ENCODE peak calls at places on chromosomes 12 and 14, in ten cellular contexts. One of them, this sample, is unnamed.

GRCh38 chr12:104903648-104904423 is 54.3 kb downstream of the SLC41A2 start:
- DNase-seq in lower lobe of right lung: no peak
- DNase-seq in OCI-M1: no peak
- DNase-seq in NT2/D1: no peak
- DNase-seq in activated CD4-positive, alpha-beta T cell treated with anti-CD3 and anti-CD28 coated beads, Interleukin-2, amount 10 ng/mL, durations not matched to agents 7 days and 5 days: no peak
- DNase-seq in stimulated activated CD4-positive, alpha-beta T cell treated with anti-CD3 and anti-CD28 coated beads, TNF-alpha, amount 100 ng/mL, for 24 hours: no peak
- DNase-seq in left colon: no peak
- DNase-seq in Panc1: no peak
- DNase-seq in HEK293T: no peak
- DNase-seq in fibroblast of pulmonary artery: peak
- DNase-seq in this sample: no peak

GRCh38 chr12:3116106-3116898 is 39.1 kb downstream of the TSPAN9 start:
- DNase-seq in lower lobe of right lung: no peak
- DNase-seq in OCI-M1: no peak
- DNase-seq in NT2/D1: no peak
- DNase-seq in activated CD4-positive, alpha-beta T cell treated with anti-CD3 and anti-CD28 coated beads, Interleukin-2, amount 10 ng/mL, durations not matched to agents 7 days and 5 days: no peak
- DNase-seq in stimulated activated CD4-positive, alpha-beta T cell treated with anti-CD3 and anti-CD28 coated beads, TNF-alpha, amount 100 ng/mL, for 24 hours: no peak
- DNase-seq in left colon: no peak
- DNase-seq in Panc1: no peak
- DNase-seq in HEK293T: no peak
- DNase-seq in fibroblast of pulmonary artery: no peak
- DNase-seq in this sample: no peak

GRCh38 chr14:50775357-50775756 is 55.6 kb downstream of the NIN start:
- DNase-seq in lower lobe of right lung: no peak
- DNase-seq in OCI-M1: no peak
- DNase-seq in NT2/D1: no peak
- DNase-seq in activated CD4-positive, alpha-beta T cell treated with anti-CD3 and anti-CD28 coated beads, Interleukin-2, amount 10 ng/mL, durations not matched to agents 7 days and 5 days: no peak
- DNase-seq in stimulated activated CD4-positive, alpha-beta T cell treated with anti-CD3 and anti-CD28 coated beads, TNF-alpha, amount 100 ng/mL, for 24 hours: no peak
- DNase-seq in left colon: no peak
- DNase-seq in Panc1: no peak
- DNase-seq in HEK293T: no peak
- DNase-seq in fibroblast of pulmonary artery: peak
- DNase-seq in this sample: no peak

GRCh38 chr14:95895720-95896119 is 19.1 kb downstream of the TUNAR start:
- DNase-seq in lower lobe of right lung: no peak
- DNase-seq in OCI-M1: peak
- DNase-seq in NT2/D1: no peak
- DNase-seq in activated CD4-positive, alpha-beta T cell treated with anti-CD3 and anti-CD28 coated beads, Interleukin-2, amount 10 ng/mL, durations not matched to agents 7 days and 5 days: peak
- DNase-seq in stimulated activated CD4-positive, alpha-beta T cell treated with anti-CD3 and anti-CD28 coated beads, TNF-alpha, amount 100 ng/mL, for 24 hours: peak
- DNase-seq in left colon: no peak
- DNase-seq in Panc1: no peak
- DNase-seq in HEK293T: peak
- DNase-seq in fibroblast of pulmonary artery: no peak
- DNase-seq in this sample: peak

GRCh38 chr14:104830781-104831180 is 29.9 kb downstream of the ZBTB42 start:
- DNase-seq in lower lobe of right lung: no peak
- DNase-seq in OCI-M1: no peak
- DNase-seq in NT2/D1: no peak
- DNase-seq in activated CD4-positive, alpha-beta T cell treated with anti-CD3 and anti-CD28 coated beads, Interleukin-2, amount 10 ng/mL, durations not matched to agents 7 days and 5 days: no peak
- DNase-seq in stimulated activated CD4-positive, alpha-beta T cell treated with anti-CD3 and anti-CD28 coated beads, TNF-alpha, amount 100 ng/mL, for 24 hours: no peak
- DNase-seq in left colon: peak
- DNase-seq in Panc1: no peak
- DNase-seq in HEK293T: no peak
- DNase-seq in fibroblast of pulmonary artery: no peak
- DNase-seq in this sample: no peak

GRCh38 chr12:62098131-62098530 is 162.1 kb upstream of the USP15 start:
- DNase-seq in lower lobe of right lung: no peak
- DNase-seq in OCI-M1: no peak
- DNase-seq in NT2/D1: no peak
- DNase-seq in activated CD4-positive, alpha-beta T cell treated with anti-CD3 and anti-CD28 coated beads, Interleukin-2, amount 10 ng/mL, durations not matched to agents 7 days and 5 days: no peak
- DNase-seq in stimulated activated CD4-positive, alpha-beta T cell treated with anti-CD3 and anti-CD28 coated beads, TNF-alpha, amount 100 ng/mL, for 24 hours: no peak
- DNase-seq in left colon: no peak
- DNase-seq in Panc1: no peak
- DNase-seq in HEK293T: no peak
- DNase-seq in fibroblast of pulmonary artery: no peak
- DNase-seq in this sample: no peak

GRCh38 chr12:38934696-38935095 is 29.3 kb upstream of the CPNE8 start:
- DNase-seq in lower lobe of right lung: no peak
- DNase-seq in OCI-M1: peak
- DNase-seq in NT2/D1: no peak
- DNase-seq in activated CD4-positive, alpha-beta T cell treated with anti-CD3 and anti-CD28 coated beads, Interleukin-2, amount 10 ng/mL, durations not matched to agents 7 days and 5 days: no peak
- DNase-seq in stimulated activated CD4-positive, alpha-beta T cell treated with anti-CD3 and anti-CD28 coated beads, TNF-alpha, amount 100 ng/mL, for 24 hours: no peak
- DNase-seq in left colon: no peak
- DNase-seq in Panc1: no peak
- DNase-seq in HEK293T: no peak
- DNase-seq in fibroblast of pulmonary artery: no peak
- DNase-seq in this sample: no peak

GRCh38 chr12:15732341-15733061 is 56.7 kb downstream of the EPS8 start:
- DNase-seq in lower lobe of right lung: no peak
- DNase-seq in OCI-M1: no peak
- DNase-seq in NT2/D1: no peak
- DNase-seq in activated CD4-positive, alpha-beta T cell treated with anti-CD3 and anti-CD28 coated beads, Interleukin-2, amount 10 ng/mL, durations not matched to agents 7 days and 5 days: no peak
- DNase-seq in stimulated activated CD4-positive, alpha-beta T cell treated with anti-CD3 and anti-CD28 coated beads, TNF-alpha, amount 100 ng/mL, for 24 hours: no peak
- DNase-seq in left colon: no peak
- DNase-seq in Panc1: no peak
- DNase-seq in HEK293T: no peak
- DNase-seq in fibroblast of pulmonary artery: peak
- DNase-seq in this sample: no peak

GRCh38 chr14:74563233-74563585 is 48.8 kb downstream of the LTBP2 start:
- DNase-seq in lower lobe of right lung: no peak
- DNase-seq in OCI-M1: no peak
- DNase-seq in NT2/D1: no peak
- DNase-seq in activated CD4-positive, alpha-beta T cell treated with anti-CD3 and anti-CD28 coated beads, Interleukin-2, amount 10 ng/mL, durations not matched to agents 7 days and 5 days: no peak
- DNase-seq in stimulated activated CD4-positive, alpha-beta T cell treated with anti-CD3 and anti-CD28 coated beads, TNF-alpha, amount 100 ng/mL, for 24 hours: no peak
- DNase-seq in left colon: no peak
- DNase-seq in Panc1: no peak
- DNase-seq in HEK293T: no peak
- DNase-seq in fibroblast of pulmonary artery: peak
- DNase-seq in this sample: no peak

GRCh38 chr14:51333901-51334432 is 93.9 kb downstream of the TMX1 start:
- DNase-seq in lower lobe of right lung: no peak
- DNase-seq in OCI-M1: no peak
- DNase-seq in NT2/D1: no peak
- DNase-seq in activated CD4-positive, alpha-beta T cell treated with anti-CD3 and anti-CD28 coated beads, Interleukin-2, amount 10 ng/mL, durations not matched to agents 7 days and 5 days: no peak
- DNase-seq in stimulated activated CD4-positive, alpha-beta T cell treated with anti-CD3 and anti-CD28 coated beads, TNF-alpha, amount 100 ng/mL, for 24 hours: no peak
- DNase-seq in left colon: no peak
- DNase-seq in Panc1: no peak
- DNase-seq in HEK293T: no peak
- DNase-seq in fibroblast of pulmonary artery: no peak
- DNase-seq in this sample: no peak

GRCh38 chr12:101792046-101792931 is 38.5 kb downstream of the GNPTAB start:
- DNase-seq in lower lobe of right lung: no peak
- DNase-seq in OCI-M1: peak
- DNase-seq in NT2/D1: no peak
- DNase-seq in activated CD4-positive, alpha-beta T cell treated with anti-CD3 and anti-CD28 coated beads, Interleukin-2, amount 10 ng/mL, durations not matched to agents 7 days and 5 days: no peak
- DNase-seq in stimulated activated CD4-positive, alpha-beta T cell treated with anti-CD3 and anti-CD28 coated beads, TNF-alpha, amount 100 ng/mL, for 24 hours: no peak
- DNase-seq in left colon: no peak
- DNase-seq in Panc1: no peak
- DNase-seq in HEK293T: no peak
- DNase-seq in fibroblast of pulmonary artery: no peak
- DNase-seq in this sample: no peak

GRCh38 chr14:100025111-100025510 is 40.1 kb upstream of the EVL start:
- DNase-seq in lower lobe of right lung: peak
- DNase-seq in OCI-M1: peak
- DNase-seq in NT2/D1: no peak
- DNase-seq in activated CD4-positive, alpha-beta T cell treated with anti-CD3 and anti-CD28 coated beads, Interleukin-2, amount 10 ng/mL, durations not matched to agents 7 days and 5 days: peak
- DNase-seq in stimulated activated CD4-positive, alpha-beta T cell treated with anti-CD3 and anti-CD28 coated beads, TNF-alpha, amount 100 ng/mL, for 24 hours: peak
- DNase-seq in left colon: no peak
- DNase-seq in Panc1: no peak
- DNase-seq in HEK293T: peak
- DNase-seq in fibroblast of pulmonary artery: peak
- DNase-seq in this sample: peak

GRCh38 chr12:10753066-10753465 is 29.9 kb upstream of the YBX3 start:
- DNase-seq in lower lobe of right lung: no peak
- DNase-seq in OCI-M1: no peak
- DNase-seq in NT2/D1: no peak
- DNase-seq in activated CD4-positive, alpha-beta T cell treated with anti-CD3 and anti-CD28 coated beads, Interleukin-2, amount 10 ng/mL, durations not matched to agents 7 days and 5 days: no peak
- DNase-seq in stimulated activated CD4-positive, alpha-beta T cell treated with anti-CD3 and anti-CD28 coated beads, TNF-alpha, amount 100 ng/mL, for 24 hours: no peak
- DNase-seq in left colon: no peak
- DNase-seq in Panc1: no peak
- DNase-seq in HEK293T: no peak
- DNase-seq in fibroblast of pulmonary artery: peak
- DNase-seq in this sample: no peak

GRCh38 chr12:118429703-118430383 is 53.5 kb downstream of the SUDS3 start:
- DNase-seq in lower lobe of right lung: peak
- DNase-seq in OCI-M1: no peak
- DNase-seq in NT2/D1: no peak
- DNase-seq in activated CD4-positive, alpha-beta T cell treated with anti-CD3 and anti-CD28 coated beads, Interleukin-2, amount 10 ng/mL, durations not matched to agents 7 days and 5 days: no peak
- DNase-seq in stimulated activated CD4-positive, alpha-beta T cell treated with anti-CD3 and anti-CD28 coated beads, TNF-alpha, amount 100 ng/mL, for 24 hours: no peak
- DNase-seq in left colon: peak
- DNase-seq in Panc1: no peak
- DNase-seq in HEK293T: no peak
- DNase-seq in fibroblast of pulmonary artery: no peak
- DNase-seq in this sample: peak

GRCh38 chr12:50749459-50749882 is 14.4 kb upstream of the ATF1 start:
- DNase-seq in lower lobe of right lung: no peak
- DNase-seq in OCI-M1: peak
- DNase-seq in NT2/D1: no peak
- DNase-seq in activated CD4-positive, alpha-beta T cell treated with anti-CD3 and anti-CD28 coated beads, Interleukin-2, amount 10 ng/mL, durations not matched to agents 7 days and 5 days: no peak
- DNase-seq in stimulated activated CD4-positive, alpha-beta T cell treated with anti-CD3 and anti-CD28 coated beads, TNF-alpha, amount 100 ng/mL, for 24 hours: no peak
- DNase-seq in left colon: no peak
- DNase-seq in Panc1: no peak
- DNase-seq in HEK293T: no peak
- DNase-seq in fibroblast of pulmonary artery: no peak
- DNase-seq in this sample: no peak

GRCh38 chr12:74963304-74963703 is 246.3 kb downstream of the KCNC2 start:
- DNase-seq in lower lobe of right lung: no peak
- DNase-seq in OCI-M1: no peak
- DNase-seq in NT2/D1: no peak
- DNase-seq in activated CD4-positive, alpha-beta T cell treated with anti-CD3 and anti-CD28 coated beads, Interleukin-2, amount 10 ng/mL, durations not matched to agents 7 days and 5 days: no peak
- DNase-seq in stimulated activated CD4-positive, alpha-beta T cell treated with anti-CD3 and anti-CD28 coated beads, TNF-alpha, amount 100 ng/mL, for 24 hours: no peak
- DNase-seq in left colon: no peak
- DNase-seq in Panc1: no peak
- DNase-seq in HEK293T: no peak
- DNase-seq in fibroblast of pulmonary artery: no peak
- DNase-seq in this sample: no peak

GRCh38 chr12:131830335-131831020 is 2.3 kb downstream of the MMP17 start:
- DNase-seq in lower lobe of right lung: peak
- DNase-seq in OCI-M1: peak
- DNase-seq in NT2/D1: peak
- DNase-seq in activated CD4-positive, alpha-beta T cell treated with anti-CD3 and anti-CD28 coated beads, Interleukin-2, amount 10 ng/mL, durations not matched to agents 7 days and 5 days: peak
- DNase-seq in stimulated activated CD4-positive, alpha-beta T cell treated with anti-CD3 and anti-CD28 coated beads, TNF-alpha, amount 100 ng/mL, for 24 hours: peak
- DNase-seq in left colon: peak
- DNase-seq in Panc1: no peak
- DNase-seq in HEK293T: peak
- DNase-seq in fibroblast of pulmonary artery: peak
- DNase-seq in this sample: peak

GRCh38 chr12:47616440-47616839 is 89.4 kb downstream of the RPAP3 start:
- DNase-seq in lower lobe of right lung: no peak
- DNase-seq in OCI-M1: peak
- DNase-seq in NT2/D1: no peak
- DNase-seq in activated CD4-positive, alpha-beta T cell treated with anti-CD3 and anti-CD28 coated beads, Interleukin-2, amount 10 ng/mL, durations not matched to agents 7 days and 5 days: no peak
- DNase-seq in stimulated activated CD4-positive, alpha-beta T cell treated with anti-CD3 and anti-CD28 coated beads, TNF-alpha, amount 100 ng/mL, for 24 hours: no peak
- DNase-seq in left colon: no peak
- DNase-seq in Panc1: no peak
- DNase-seq in HEK293T: no peak
- DNase-seq in fibroblast of pulmonary artery: peak
- DNase-seq in this sample: no peak

GRCh38 chr12:82176761-82177490 is 181.3 kb downstream of the CCDC59 start:
- DNase-seq in lower lobe of right lung: no peak
- DNase-seq in OCI-M1: peak
- DNase-seq in NT2/D1: no peak
- DNase-seq in activated CD4-positive, alpha-beta T cell treated with anti-CD3 and anti-CD28 coated beads, Interleukin-2, amount 10 ng/mL, durations not matched to agents 7 days and 5 days: no peak
- DNase-seq in stimulated activated CD4-positive, alpha-beta T cell treated with anti-CD3 and anti-CD28 coated beads, TNF-alpha, amount 100 ng/mL, for 24 hours: no peak
- DNase-seq in left colon: no peak
- DNase-seq in Panc1: no peak
- DNase-seq in HEK293T: no peak
- DNase-seq in fibroblast of pulmonary artery: no peak
- DNase-seq in this sample: no peak

GRCh38 chr12:49909826-49910225 is 6.1 kb upstream of the FAIM2 start:
- DNase-seq in lower lobe of right lung: peak
- DNase-seq in OCI-M1: no peak
- DNase-seq in NT2/D1: no peak
- DNase-seq in activated CD4-positive, alpha-beta T cell treated with anti-CD3 and anti-CD28 coated beads, Interleukin-2, amount 10 ng/mL, durations not matched to agents 7 days and 5 days: no peak
- DNase-seq in stimulated activated CD4-positive, alpha-beta T cell treated with anti-CD3 and anti-CD28 coated beads, TNF-alpha, amount 100 ng/mL, for 24 hours: peak
- DNase-seq in left colon: no peak
- DNase-seq in Panc1: no peak
- DNase-seq in HEK293T: no peak
- DNase-seq in fibroblast of pulmonary artery: peak
- DNase-seq in this sample: peak

GRCh38 chr12:64034901-64035576 is 187.1 kb downstream of the KICS2 start:
- DNase-seq in lower lobe of right lung: no peak
- DNase-seq in OCI-M1: no peak
- DNase-seq in NT2/D1: no peak
- DNase-seq in activated CD4-positive, alpha-beta T cell treated with anti-CD3 and anti-CD28 coated beads, Interleukin-2, amount 10 ng/mL, durations not matched to agents 7 days and 5 days: no peak
- DNase-seq in stimulated activated CD4-positive, alpha-beta T cell treated with anti-CD3 and anti-CD28 coated beads, TNF-alpha, amount 100 ng/mL, for 24 hours: no peak
- DNase-seq in left colon: no peak
- DNase-seq in Panc1: no peak
- DNase-seq in HEK293T: no peak
- DNase-seq in fibroblast of pulmonary artery: no peak
- DNase-seq in this sample: no peak

GRCh38 chr12:90167501-90167900 is 458.9 kb upstream of the ATP2B1 start:
- DNase-seq in lower lobe of right lung: no peak
- DNase-seq in OCI-M1: no peak
- DNase-seq in NT2/D1: no peak
- DNase-seq in activated CD4-positive, alpha-beta T cell treated with anti-CD3 and anti-CD28 coated beads, Interleukin-2, amount 10 ng/mL, durations not matched to agents 7 days and 5 days: no peak
- DNase-seq in stimulated activated CD4-positive, alpha-beta T cell treated with anti-CD3 and anti-CD28 coated beads, TNF-alpha, amount 100 ng/mL, for 24 hours: no peak
- DNase-seq in left colon: no peak
- DNase-seq in Panc1: no peak
- DNase-seq in HEK293T: no peak
- DNase-seq in fibroblast of pulmonary artery: no peak
- DNase-seq in this sample: no peak

GRCh38 chr12:104609083-104609844 is 152.5 kb downstream of the CHST11 start:
- DNase-seq in lower lobe of right lung: no peak
- DNase-seq in OCI-M1: no peak
- DNase-seq in NT2/D1: no peak
- DNase-seq in activated CD4-positive, alpha-beta T cell treated with anti-CD3 and anti-CD28 coated beads, Interleukin-2, amount 10 ng/mL, durations not matched to agents 7 days and 5 days: no peak
- DNase-seq in stimulated activated CD4-positive, alpha-beta T cell treated with anti-CD3 and anti-CD28 coated beads, TNF-alpha, amount 100 ng/mL, for 24 hours: no peak
- DNase-seq in left colon: no peak
- DNase-seq in Panc1: no peak
- DNase-seq in HEK293T: no peak
- DNase-seq in fibroblast of pulmonary artery: no peak
- DNase-seq in this sample: no peak

GRCh38 chr12:101857043-101857558 is 20.3 kb upstream of the DRAM1 start:
- DNase-seq in lower lobe of right lung: no peak
- DNase-seq in OCI-M1: no peak
- DNase-seq in NT2/D1: no peak
- DNase-seq in activated CD4-positive, alpha-beta T cell treated with anti-CD3 and anti-CD28 coated beads, Interleukin-2, amount 10 ng/mL, durations not matched to agents 7 days and 5 days: no peak
- DNase-seq in stimulated activated CD4-positive, alpha-beta T cell treated with anti-CD3 and anti-CD28 coated beads, TNF-alpha, amount 100 ng/mL, for 24 hours: no peak
- DNase-seq in left colon: no peak
- DNase-seq in Panc1: peak
- DNase-seq in HEK293T: peak
- DNase-seq in fibroblast of pulmonary artery: peak
- DNase-seq in this sample: no peak